ENCODE peak calls at places on chromosomes 13 and 19, in five cellular contexts. One of them, this sample, is unnamed.

GRCh38 chr13:45621950-45622349 is 6.4 kb upstream of the ERICH6B start:
- DNase-seq in A549: no peak
- DNase-seq in Peyer's patch: no peak
- DNase-seq in GM23248: no peak
- DNase-seq in Karpas-422: no peak
- DNase-seq in this sample: no peak

GRCh38 chr13:30116379-30116778 is 191.0 kb downstream of the KATNAL1 start:
- DNase-seq in A549: no peak
- DNase-seq in Peyer's patch: no peak
- DNase-seq in GM23248: no peak
- DNase-seq in Karpas-422: no peak
- DNase-seq in this sample: no peak

GRCh38 chr19:18762125-18763023 is 28.7 kb downstream of the COMP start:
- DNase-seq in A549: no peak
- DNase-seq in Peyer's patch: peak; percentile 81
- DNase-seq in GM23248: peak; percentile 12
- DNase-seq in Karpas-422: no peak
- DNase-seq in this sample: no peak

GRCh38 chr19:11505032-11505503 is 571 bp downstream of the ZNF653 start:
- DNase-seq in A549: peak; percentile 86
- DNase-seq in Peyer's patch: peak; percentile 99
- DNase-seq in GM23248: peak; percentile 97
- DNase-seq in Karpas-422: peak; percentile 99
- DNase-seq in this sample: peak; percentile 100

GRCh38 chr13:59356607-59357006 is 807.1 kb downstream of the DIAPH3 start:
- DNase-seq in A549: no peak
- DNase-seq in Peyer's patch: no peak
- DNase-seq in GM23248: peak; percentile 1
- DNase-seq in Karpas-422: no peak
- DNase-seq in this sample: no peak

GRCh38 chr13:26468203-26468602 is 89.3 kb upstream of the WASF3 start:
- DNase-seq in A549: no peak
- DNase-seq in Peyer's patch: no peak
- DNase-seq in GM23248: no peak
- DNase-seq in Karpas-422: no peak
- DNase-seq in this sample: no peak

GRCh38 chr13:40331802-40332201 is 334.6 kb downstream of the FOXO1 start:
- DNase-seq in A549: no peak
- DNase-seq in Peyer's patch: no peak
- DNase-seq in GM23248: no peak
- DNase-seq in Karpas-422: no peak
- DNase-seq in this sample: no peak

GRCh38 chr19:28864577-28865042 is 348.3 kb downstream of the UQCRFS1 start:
- DNase-seq in A549: no peak
- DNase-seq in Peyer's patch: no peak
- DNase-seq in GM23248: no peak
- DNase-seq in Karpas-422: no peak
- DNase-seq in this sample: no peak

GRCh38 chr19:58559275-58560006 is 1.0 kb upstream of the UBE2M start:
- DNase-seq in A549: peak; percentile 99
- DNase-seq in Peyer's patch: peak; percentile 89
- DNase-seq in GM23248: peak; percentile 94
- DNase-seq in Karpas-422: peak; percentile 93
- DNase-seq in this sample: peak; percentile 100

DNA sequence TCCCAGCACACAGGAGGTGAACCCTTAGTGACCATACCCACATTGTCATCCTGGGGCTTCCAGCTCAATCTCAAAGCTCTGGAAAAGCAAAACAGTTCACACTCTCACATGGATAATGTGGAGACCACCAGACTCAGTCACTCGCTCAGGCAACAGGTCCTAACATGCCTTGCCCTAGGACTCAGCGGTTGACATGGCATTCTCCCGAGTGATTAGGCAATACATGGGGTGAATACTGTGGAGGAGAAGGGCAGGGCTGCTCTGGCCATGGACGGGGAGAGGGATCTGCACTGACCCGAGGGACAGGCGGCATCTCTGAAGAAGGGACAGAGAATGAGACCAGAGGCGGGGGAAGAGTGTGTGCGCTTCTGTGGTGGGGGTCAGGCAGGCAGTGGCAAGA is 44.4 kb upstream of the EPHX3 start:
- DNase-seq in A549: no peak
- DNase-seq in Peyer's patch: no peak
- DNase-seq in GM23248: no peak
- DNase-seq in Karpas-422: no peak
- DNase-seq in this sample: peak; percentile 32
- H3K4me1 ChIP-seq in A549: peaks cover 46% of the 10 kb centered on the region
- H3K4me1 ChIP-seq in Peyer's patch: peaks cover 67% of the 10 kb centered on the region
- H3K4me1 ChIP-seq in GM23248: peaks cover 43% of the 10 kb centered on the region
- H3K4me1 ChIP-seq in Karpas-422: peaks cover 16% of the 10 kb centered on the region
- H3K4me1 ChIP-seq in this sample: peaks cover 25% of the 10 kb centered on the region

GRCh38 chr19:51294211-51294976 is 17.1 kb upstream of the IGLON5 start:
- DNase-seq in A549: no peak
- DNase-seq in Peyer's patch: no peak
- DNase-seq in GM23248: no peak
- DNase-seq in Karpas-422: no peak
- DNase-seq in this sample: peak; percentile 72
- H3K4me1 ChIP-seq in A549: no peaks in the 10 kb centered on the region
- H3K4me1 ChIP-seq in Peyer's patch: no peaks in the 10 kb centered on the region
- H3K4me1 ChIP-seq in GM23248: no peaks in the 10 kb centered on the region
- H3K4me1 ChIP-seq in Karpas-422: no peaks in the 10 kb centered on the region
- H3K4me1 ChIP-seq in this sample: no peaks in the 10 kb centered on the region

GRCh38 chr19:2327773-2328400 is 499 bp downstream of the LSM7 start:
- DNase-seq in A549: no peak
- DNase-seq in Peyer's patch: no peak
- DNase-seq in GM23248: peak; percentile 76
- DNase-seq in Karpas-422: peak; percentile 93
- DNase-seq in this sample: peak; percentile 96

GRCh38 chr19:2330255-2330631 is 1.8 kb downstream of the SPPL2B start:
- DNase-seq in A549: no peak
- DNase-seq in Peyer's patch: no peak
- DNase-seq in GM23248: no peak
- DNase-seq in Karpas-422: no peak
- DNase-seq in this sample: no peak

GRCh38 chr19:2329162-2329505 is 650 bp downstream of the SPPL2B start:
- DNase-seq in A549: no peak
- DNase-seq in Peyer's patch: no peak
- DNase-seq in GM23248: peak; percentile 45
- DNase-seq in Karpas-422: peak; percentile 52
- DNase-seq in this sample: no peak

GRCh38 chr19:2329528-2329927 is 1.0 kb downstream of the SPPL2B start:
- DNase-seq in A549: no peak
- DNase-seq in Peyer's patch: peak; percentile 64
- DNase-seq in GM23248: peak; percentile 25
- DNase-seq in Karpas-422: no peak
- DNase-seq in this sample: no peak

GRCh38 chr19:2328401-2329161 is at the start of the genes LSM7 and SPPL2B:
- DNase-seq in A549: peak; percentile 87
- DNase-seq in Peyer's patch: peak; percentile 95
- DNase-seq in GM23248: peak; percentile 96
- DNase-seq in Karpas-422: peak; percentile 97
- DNase-seq in this sample: peak; percentile 100
- H3K4me1 ChIP-seq in A549: peaks cover 28% of the 10 kb centered on the region
- H3K4me1 ChIP-seq in Peyer's patch: peaks cover 58% of the 10 kb centered on the region
- H3K4me1 ChIP-seq in GM23248: peaks cover 6% of the 10 kb centered on the region
- H3K4me1 ChIP-seq in Karpas-422: peaks cover 47% of the 10 kb centered on the region
- H3K4me1 ChIP-seq in this sample: peaks cover 19% of the 10 kb centered on the region

GRCh38 chr19:16586477-16586871 is 14.3 kb upstream of the SLC35E1 start:
- DNase-seq in A549: no peak
- DNase-seq in Peyer's patch: no peak
- DNase-seq in GM23248: no peak
- DNase-seq in Karpas-422: no peak
- DNase-seq in this sample: no peak

GRCh38 chr19:16585808-16586476 is 13.7 kb upstream of the SLC35E1 start:
- DNase-seq in A549: no peak
- DNase-seq in Peyer's patch: no peak
- DNase-seq in GM23248: no peak
- DNase-seq in Karpas-422: peak; percentile 81
- DNase-seq in this sample: peak; percentile 60

GRCh38 chr19:16588089-16588823 is 16.0 kb upstream of the SLC35E1 start:
- DNase-seq in A549: no peak
- DNase-seq in Peyer's patch: no peak
- DNase-seq in GM23248: no peak
- DNase-seq in Karpas-422: peak; percentile 96
- DNase-seq in this sample: peak; percentile 83

GRCh38 chr19:16588824-16589577 is 16.8 kb upstream of the SLC35E1 start:
- DNase-seq in A549: no peak
- DNase-seq in Peyer's patch: no peak
- DNase-seq in GM23248: no peak
- DNase-seq in Karpas-422: no peak
- DNase-seq in this sample: peak; percentile 43

GRCh38 chr19:16587031-16588023 is 15.1 kb upstream of the SLC35E1 start:
- DNase-seq in A549: no peak
- DNase-seq in Peyer's patch: no peak
- DNase-seq in GM23248: peak; percentile 80
- DNase-seq in Karpas-422: peak; percentile 97
- DNase-seq in this sample: peak; percentile 88
- H3K4me1 ChIP-seq in A549: peaks cover 38% of the 10 kb centered on the region
- H3K4me1 ChIP-seq in Peyer's patch: peaks cover 83% of the 10 kb centered on the region
- H3K4me1 ChIP-seq in GM23248: peaks cover 35% of the 10 kb centered on the region
- H3K4me1 ChIP-seq in Karpas-422: peaks cover 99% of the 10 kb centered on the region
- H3K4me1 ChIP-seq in this sample: peaks cover 41% of the 10 kb centered on the region

This sample was measured in osteoblast.